ENCODE peak calls at places on chromosomes 12 and 14, in four cellular contexts. M, C, X and Y are unnamed samples.
A peak's percentile ranks its signal among the peaks of the same experiment; 100 is the strongest.

GRCh38 chr12:13275366-13275765 is 78.8 kb downstream of the EMP1 start:
- DNase-seq in X (no peak), C (no peak), M (no peak), Y (peak; percentile 23)

GRCh38 chr12:131724534-131724933 is 13.6 kb downstream of the SFSWAP start:
- DNase-seq in X (no peak), M (no peak), C (no peak), Y (no peak)

GRCh38 chr14:38910092-38910491 is 192.9 kb downstream of the SEC23A start:
- DNase-seq in M (no peak), C (no peak), X (no peak), Y (no peak)

GRCh38 chr12:58819345-58819744 is 101.0 kb downstream of the LRIG3 start:
- DNase-seq in X (no peak), C (no peak), M (no peak), Y (no peak)

GRCh38 chr12:91680864-91681263 is 464.8 kb downstream of the BTG1 start:
- DNase-seq in C (no peak), X (no peak), M (no peak), Y (no peak)

GRCh38 chr14:62645649-62646048 is 399.6 kb downstream of the KCNH5 start:
- DNase-seq in X (no peak), M (no peak), C (no peak), Y (no peak)

GRCh38 chr12:124544311-124544970 is 23.0 kb downstream of the NCOR2 start:
- DNase-seq in X (peak; percentile 91), C (no peak), M (no peak), Y (no peak)

GRCh38 chr12:59066445-59066844 is 146.1 kb upstream of the LRIG3 start:
- DNase-seq in M (no peak), C (no peak), X (no peak), Y (no peak)

GRCh38 chr12:27083861-27084271 is 1.5 kb upstream of the C12orf71 start:
- DNase-seq in M (peak; percentile 46), C (no peak), X (peak; percentile 8), Y (no peak)

GRCh38 chr14:101185081-101185835 is 281.7 kb upstream of the RTL1 start:
- DNase-seq in X (no peak), M (no peak), C (no peak), Y (no peak)

GRCh38 chr14:74509587-74510210 is 16.1 kb downstream of the ISCA2 start:
- DNase-seq in C (no peak), M (no peak), X (no peak), Y (no peak)

GRCh38 chr12:3752741-3753486 is at the start of gene CRACR2A:
- DNase-seq in M (no peak), X (peak; percentile 71), C (peak; percentile 85), Y (peak; percentile 46)

GRCh38 chr14:34063470-34064164 is 112.7 kb upstream of the EGLN3 start:
- DNase-seq in X (no peak), M (no peak), C (no peak), Y (no peak)

GRCh38 chr14:76829650-76830421 is 3.6 kb downstream of the LRRC74A start:
- DNase-seq in X (no peak), M (peak; percentile 75), C (peak; percentile 45), Y (no peak)

GRCh38 chr14:71555654-71556559 is 376.3 kb upstream of the RGS6 start:
- DNase-seq in M (no peak), C (no peak), X (no peak), Y (no peak)

GRCh38 chr14:104186575-104186974 is 48.2 kb downstream of the KIF26A start:
- DNase-seq in X (no peak), C (no peak), M (no peak), Y (no peak)

GRCh38 chr12:115313929-115314328 is 630.0 kb upstream of the TBX3 start:
- DNase-seq in X (no peak), C (no peak), M (no peak), Y (no peak)

GRCh38 chr12:104426926-104427546 is 29.7 kb upstream of the CHST11 start:
- DNase-seq in C (no peak), M (no peak), X (no peak), Y (no peak)

GRCh38 chr12:52496054-52496453 is 3.0 kb upstream of the KRT6A start:
- DNase-seq in X (no peak), M (no peak), C (no peak), Y (peak; percentile 53)

GRCh38 chr12:56299308-56299852 is 750 bp downstream of the CS start:
- DNase-seq in C (peak; percentile 11), M (no peak), X (no peak), Y (no peak)